ENCODE peak calls at places on chromosomes 16 and 17, in four cellular contexts. One of them, this sample, is unnamed.

GRCh38 chr17:27477971-27478684 is 21.9 kb downstream of the KSR1 start:
- DNase-seq in A172: no peak
- DNase-seq in MV-4-11: no peak
- DNase-seq in stimulated activated naive CD8-positive, alpha-beta T cell treated with anti-CD3 and anti-CD28 coated beads, Interleukin-15, amount 100 ng/mL, for 72 hours: no peak
- DNase-seq in this sample: no peak

GRCh38 chr16:8458481-8458880 is 131.8 kb downstream of the TMEM114 start:
- DNase-seq in A172: no peak
- DNase-seq in MV-4-11: no peak
- DNase-seq in stimulated activated naive CD8-positive, alpha-beta T cell treated with anti-CD3 and anti-CD28 coated beads, Interleukin-15, amount 100 ng/mL, for 72 hours: no peak
- DNase-seq in this sample: no peak

GRCh38 chr16:88747588-88748301 is 37.3 kb downstream of the PIEZO1 start:
- DNase-seq in MV-4-11: peak; percentile 56
- DNase-seq in stimulated activated naive CD8-positive, alpha-beta T cell treated with anti-CD3 and anti-CD28 coated beads, Interleukin-15, amount 100 ng/mL, for 72 hours: peak; percentile 60
- DNase-seq in A172: peak; percentile 71
- DNase-seq in this sample: peak; percentile 37

GRCh38 chr16:67537270-67537635 is 8.6 kb downstream of the RIPOR1 start:
- DNase-seq in MV-4-11: no peak
- DNase-seq in A172: no peak
- DNase-seq in stimulated activated naive CD8-positive, alpha-beta T cell treated with anti-CD3 and anti-CD28 coated beads, Interleukin-15, amount 100 ng/mL, for 72 hours: peak; percentile 45
- DNase-seq in this sample: peak; percentile 58

GRCh38 chr16:89502319-89502843 is 5.8 kb upstream of the SPG7 start:
- DNase-seq in MV-4-11: no peak
- DNase-seq in stimulated activated naive CD8-positive, alpha-beta T cell treated with anti-CD3 and anti-CD28 coated beads, Interleukin-15, amount 100 ng/mL, for 72 hours: no peak
- DNase-seq in A172: peak; percentile 96
- DNase-seq in this sample: peak; percentile 68

GRCh38 chr16:5580772-5581171 is 483.2 kb upstream of the EEF2KMT start:
- DNase-seq in MV-4-11: no peak
- DNase-seq in A172: no peak
- DNase-seq in stimulated activated naive CD8-positive, alpha-beta T cell treated with anti-CD3 and anti-CD28 coated beads, Interleukin-15, amount 100 ng/mL, for 72 hours: no peak
- DNase-seq in this sample: no peak

GRCh38 chr17:38815576-38816193 is 9.4 kb downstream of the CWC25 start:
- DNase-seq in MV-4-11: peak; percentile 48
- DNase-seq in stimulated activated naive CD8-positive, alpha-beta T cell treated with anti-CD3 and anti-CD28 coated beads, Interleukin-15, amount 100 ng/mL, for 72 hours: peak; percentile 72
- DNase-seq in A172: peak; percentile 60
- DNase-seq in this sample: peak; percentile 95

GRCh38 chr16:89444151-89444723 is 46.1 kb downstream of the ANKRD11 start:
- DNase-seq in stimulated activated naive CD8-positive, alpha-beta T cell treated with anti-CD3 and anti-CD28 coated beads, Interleukin-15, amount 100 ng/mL, for 72 hours: no peak
- DNase-seq in MV-4-11: no peak
- DNase-seq in A172: no peak
- DNase-seq in this sample: no peak

GRCh38 chr16:89697616-89698331 is 3.7 kb downstream of the SPATA2L start:
- DNase-seq in stimulated activated naive CD8-positive, alpha-beta T cell treated with anti-CD3 and anti-CD28 coated beads, Interleukin-15, amount 100 ng/mL, for 72 hours: peak; percentile 14
- DNase-seq in A172: no peak
- DNase-seq in MV-4-11: no peak
- DNase-seq in this sample: no peak

GRCh38 chr17:21042434-21043295 is at the start of gene USP22:
- DNase-seq in MV-4-11: no peak
- DNase-seq in stimulated activated naive CD8-positive, alpha-beta T cell treated with anti-CD3 and anti-CD28 coated beads, Interleukin-15, amount 100 ng/mL, for 72 hours: no peak
- DNase-seq in A172: peak; percentile 42
- DNase-seq in this sample: no peak

GRCh38 chr17:67080804-67081203 is 36.5 kb downstream of the CACNG1 start:
- DNase-seq in stimulated activated naive CD8-positive, alpha-beta T cell treated with anti-CD3 and anti-CD28 coated beads, Interleukin-15, amount 100 ng/mL, for 72 hours: no peak
- DNase-seq in A172: no peak
- DNase-seq in MV-4-11: no peak
- DNase-seq in this sample: no peak

GRCh38 chr17:8121531-8122390 is 2.1 kb downstream of the HES7 start:
- DNase-seq in A172: peak; percentile 53
- DNase-seq in MV-4-11: peak; percentile 37
- DNase-seq in stimulated activated naive CD8-positive, alpha-beta T cell treated with anti-CD3 and anti-CD28 coated beads, Interleukin-15, amount 100 ng/mL, for 72 hours: peak; percentile 84
- DNase-seq in this sample: peak; percentile 85

GRCh38 chr17:77356109-77356689 is 215.4 kb downstream of the SEC14L1 start:
- DNase-seq in A172: no peak
- DNase-seq in stimulated activated naive CD8-positive, alpha-beta T cell treated with anti-CD3 and anti-CD28 coated beads, Interleukin-15, amount 100 ng/mL, for 72 hours: no peak
- DNase-seq in MV-4-11: no peak
- DNase-seq in this sample: peak; percentile 20

GRCh38 chr17:63740464-63741181 is 976 bp downstream of the STRADA start:
- DNase-seq in A172: peak; percentile 21
- DNase-seq in stimulated activated naive CD8-positive, alpha-beta T cell treated with anti-CD3 and anti-CD28 coated beads, Interleukin-15, amount 100 ng/mL, for 72 hours: no peak
- DNase-seq in MV-4-11: no peak
- DNase-seq in this sample: peak; percentile 11

GRCh38 chr16:84641643-84642358 is 6.5 kb upstream of the KLHL36 start:
- DNase-seq in MV-4-11: no peak
- DNase-seq in A172: no peak
- DNase-seq in stimulated activated naive CD8-positive, alpha-beta T cell treated with anti-CD3 and anti-CD28 coated beads, Interleukin-15, amount 100 ng/mL, for 72 hours: no peak
- DNase-seq in this sample: peak; percentile 24

GRCh38 chr17:6548578-6549330 is 7.6 kb downstream of the PITPNM3 start:
- DNase-seq in A172: no peak
- DNase-seq in MV-4-11: no peak
- DNase-seq in stimulated activated naive CD8-positive, alpha-beta T cell treated with anti-CD3 and anti-CD28 coated beads, Interleukin-15, amount 100 ng/mL, for 72 hours: peak; percentile 40
- DNase-seq in this sample: no peak

GRCh38 chr17:77142689-77143088 is 1.9 kb downstream of the SEC14L1 start:
- DNase-seq in MV-4-11: no peak
- DNase-seq in A172: no peak
- DNase-seq in stimulated activated naive CD8-positive, alpha-beta T cell treated with anti-CD3 and anti-CD28 coated beads, Interleukin-15, amount 100 ng/mL, for 72 hours: no peak
- DNase-seq in this sample: no peak

GRCh38 chr17:34675605-34676004 is 96.2 kb downstream of the TMEM132E start:
- DNase-seq in A172: no peak
- DNase-seq in stimulated activated naive CD8-positive, alpha-beta T cell treated with anti-CD3 and anti-CD28 coated beads, Interleukin-15, amount 100 ng/mL, for 72 hours: no peak
- DNase-seq in MV-4-11: no peak
- DNase-seq in this sample: no peak

This sample was measured in ACHN.